ENCODE peak calls at places on chromosomes 4 and X, in five cellular contexts. G is tibial nerve, C is dermis blood vessel endothelial cell, E is EH, T is skeletal muscle cell. B is an unnamed sample.

GRCh38 chr4:100421356-100421978 is 96.4 kb downstream of the EMCN start:
- DNase-seq in G (no peak), C (peak), E (peak), T (peak), B (no peak)

GRCh38 chr4:52750819-52751348 is 341 bp downstream of the ERVMER34-1 start:
- DNase-seq in G (no peak), C (peak), E (no peak), T (no peak), B (no peak)

GRCh38 chrX:97030463-97030862 is 146.8 kb downstream of the RPA4 start:
- DNase-seq in G (no peak), C (no peak), E (no peak), T (no peak), B (no peak)

GRCh38 chrX:30913556-30913955 is 24.5 kb upstream of the TAB3 start:
- DNase-seq in G (no peak), C (no peak), E (no peak), T (no peak), B (no peak)

GRCh38 chr4:184406915-184407314 is 67.4 kb downstream of the IRF2 start:
- DNase-seq in G (peak), C (no peak), E (no peak), T (no peak), B (no peak)

GRCh38 chr4:94516067-94516466 is 64.3 kb downstream of the PDLIM5 start:
- DNase-seq in G (no peak), C (peak), E (peak), T (peak), B (no peak)

GRCh38 chrX:21764043-21764442 is 6.1 kb upstream of the SMPX start:
- DNase-seq in G (no peak), C (no peak), E (no peak), T (no peak), B (no peak)

GRCh38 chr4:177789610-177790009 is 347.4 kb upstream of the AGA start:
- DNase-seq in G (no peak), C (no peak), E (no peak), T (no peak), B (no peak)

GRCh38 chr4:22661443-22661842 is 31.3 kb upstream of the GBA3 start:
- DNase-seq in G (no peak), C (no peak), E (peak), T (no peak), B (no peak)